ENCODE peak calls at places on chromosomes 6 and 20, in seven cellular contexts. Z is fibroblast of the aortic adventitia, R is IMR-90, N is endothelial cell, G is tibial nerve, V is HepG2, D is pancreas. H is an unnamed sample.

GRCh38 chr6:68741501-68742343 is 106.6 kb downstream of the ADGRB3 start:
- DNase-seq in Z (no peak), R (no peak), N (no peak), G (no peak), V (no peak), D (no peak), H (no peak)

GRCh38 chr6:123415844-123416468 is 220.8 kb downstream of the TRDN start:
- DNase-seq in Z (peak; percentile 79), R (peak; percentile 37), N (peak; percentile 54), G (peak; percentile 82), V (peak; percentile 56), D (peak; percentile 16), H (no peak)

GRCh38 chr6:138182939-138183791 is 21.4 kb downstream of the ARFGEF3 start:
- DNase-seq in Z (no peak), R (no peak), N (no peak), G (no peak), V (no peak), D (no peak), H (no peak)

GRCh38 chr6:80607814-80608391 is 501.4 kb downstream of the BCKDHB start:
- DNase-seq in Z (peak; percentile 96), R (peak; percentile 92), N (no peak), G (peak; percentile 41), V (no peak), D (no peak), H (no peak)

GRCh38 chr20:37394543-37395410 is 48.8 kb downstream of the SRC start:
- DNase-seq in Z (no peak), R (no peak), N (no peak), G (no peak), V (no peak), D (no peak), H (no peak)

GRCh38 chr20:48831702-48832422 is 4.1 kb upstream of the PREX1 start:
- DNase-seq in Z (peak; percentile 73), R (peak; percentile 39), N (no peak), G (peak; percentile 25), V (no peak), D (no peak), H (no peak)

GRCh38 chr6:150177260-150178246 is 34.7 kb downstream of the PPP1R14C start:
- DNase-seq in Z (no peak), R (peak; percentile 9), N (no peak), G (no peak), V (peak; percentile 28), D (peak; percentile 21), H (no peak)

GRCh38 chr6:89506716-89507597 is 74.0 kb downstream of the ANKRD6 start:
- DNase-seq in Z (no peak), R (no peak), N (no peak), G (no peak), V (peak; percentile 2), D (no peak), H (no peak)

GRCh38 chr20:18427214-18427613 is 39.6 kb downstream of the DZANK1 start:
- DNase-seq in Z (no peak), R (no peak), N (no peak), G (no peak), V (no peak), D (no peak), H (no peak)

GRCh38 chr20:18428490-18429173 is 38.2 kb downstream of the DZANK1 start:
- DNase-seq in Z (peak; percentile 71), R (peak; percentile 16), N (no peak), G (peak; percentile 8), V (peak; percentile 64), D (peak; percentile 20), H (no peak)

GRCh38 chr20:18430172-18430826 is 36.5 kb downstream of the DZANK1 start:
- DNase-seq in Z (no peak), R (no peak), N (no peak), G (no peak), V (no peak), D (no peak), H (no peak)

GRCh38 chr20:18436847-18437246 is 30.0 kb downstream of the DZANK1 start:
- DNase-seq in Z (no peak), R (peak; percentile 1), N (no peak), G (no peak), V (no peak), D (no peak), H (no peak)

DNA sequence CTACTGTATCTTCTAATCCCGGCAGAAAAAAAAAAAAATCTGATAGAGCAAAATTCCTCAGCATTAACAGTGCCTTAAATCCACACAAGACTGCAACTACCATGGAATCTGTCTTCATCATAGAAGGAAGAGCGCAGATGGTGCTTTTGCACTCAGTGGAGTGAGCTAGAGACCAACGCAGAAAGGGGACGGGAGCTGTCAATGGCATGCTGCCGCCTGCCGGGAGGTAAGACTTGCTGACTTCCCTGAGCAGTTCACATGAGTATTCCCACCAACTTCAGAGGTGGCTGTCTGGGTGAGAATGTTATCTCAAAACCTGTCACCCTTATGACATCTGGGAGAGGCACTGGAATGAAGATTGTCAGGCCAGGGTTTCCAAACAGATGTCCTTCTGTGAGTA is 35.6 kb downstream of the DZANK1 start:
- DNase-seq in Z (no peak), R (no peak), N (no peak), G (no peak), V (no peak), D (no peak), H (no peak)
- TF ChIP-seq CTCF in Z (no peak), R (no peak), N (no peak), G (no peak), V (no peak), D (no peak), H (no peak)

GRCh38 chr6:158752613-158753012 is 66.6 kb downstream of the EZR start:
- DNase-seq in Z (peak; percentile 23), R (no peak), N (no peak), G (no peak), V (no peak), D (peak; percentile 47), H (no peak)
- TF ChIP-seq CTCF in Z (peak; percentile 7), R (no peak), N (no peak), G (no peak), V (no peak), D (no peak), H (peak; percentile 58)

GRCh38 chr6:15408758-15409157 is 162.9 kb downstream of the JARID2 start:
- DNase-seq in Z (no peak), R (no peak), N (no peak), G (no peak), V (no peak), D (no peak), H (no peak)
- TF ChIP-seq CTCF in Z (no peak), R (no peak), N (no peak), G (no peak), V (no peak), D (no peak), H (no peak)

GRCh38 chr20:22453244-22454080 is 130.9 kb downstream of the FOXA2 start:
- DNase-seq in Z (peak; percentile 38), R (no peak), N (no peak), G (no peak), V (peak; percentile 70), D (peak; percentile 43), H (no peak)
- TF ChIP-seq CTCF in Z (peak; percentile 84), R (peak; percentile 42), N (peak; percentile 88), G (no peak), V (peak; percentile 86), D (peak; percentile 58), H (peak; percentile 43)

DNA sequence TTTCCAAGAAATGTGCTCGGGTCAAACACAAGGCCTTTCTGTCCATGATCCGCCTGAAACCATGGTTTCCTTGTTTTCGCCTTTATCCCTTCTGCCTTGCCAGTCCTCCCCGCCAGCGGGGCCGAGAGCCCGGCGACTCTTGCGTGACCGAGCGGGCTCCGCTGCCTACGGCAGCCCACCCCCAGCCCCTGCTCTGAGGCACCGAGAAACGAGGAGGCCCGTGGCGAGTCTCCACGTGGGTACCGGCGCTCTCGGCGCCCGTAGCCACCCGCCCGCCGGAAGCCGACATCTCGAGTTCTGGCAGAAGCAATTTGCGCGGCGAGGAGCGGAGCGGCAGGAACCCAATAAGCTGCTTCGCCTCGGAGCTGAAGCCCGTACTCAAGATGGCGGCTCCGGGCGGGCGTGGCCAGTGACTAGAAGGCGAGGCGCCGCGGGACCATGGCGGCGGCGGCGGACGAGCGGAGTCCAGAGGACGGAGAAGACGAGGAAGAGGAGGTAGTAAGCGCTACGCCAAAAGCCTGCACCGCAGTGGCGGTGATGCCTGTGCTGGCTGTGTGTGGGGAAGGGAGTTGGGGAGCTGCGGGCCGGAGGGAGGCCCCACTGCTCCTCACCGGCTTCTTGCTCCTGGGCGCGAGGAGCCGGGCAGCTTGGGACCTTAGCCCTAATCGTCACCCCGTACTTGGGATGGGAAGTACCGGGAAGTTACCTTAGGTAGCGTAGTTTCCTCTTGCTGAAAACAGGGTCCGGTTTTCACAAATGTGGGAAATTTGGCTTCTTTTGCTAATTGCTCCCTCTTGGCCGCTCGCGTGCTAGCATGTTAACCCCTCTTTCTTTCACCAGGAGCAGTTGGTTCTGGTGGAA is at the start of gene GTF3C6:
- DNase-seq in Z (peak; percentile 89), R (peak; percentile 91), N (peak; percentile 87), G (peak; percentile 92), V (peak; percentile 82), D (peak; percentile 87), H (peak; percentile 41)
- TF ChIP-seq CTCF in Z (no peak), R (no peak), N (no peak), G (no peak), V (peak; percentile 5), D (no peak), H (no peak)

GRCh38 chr6:106360989-106361430 is 493 bp downstream of the CRYBG1 start:
- DNase-seq in Z (no peak), R (no peak), N (peak; percentile 28), G (no peak), V (no peak), D (peak; percentile 23), H (no peak)
- TF ChIP-seq CTCF in Z (no peak), R (no peak), N (no peak), G (no peak), V (no peak), D (no peak), H (no peak)